ENCODE peak calls at places on chromosomes 6 and 20, in seven cellular contexts. I, S, L, G, V, N and W are unnamed samples.

GRCh38 chr6:109447087-109447486 is 6.6 kb downstream of the SMPD2 start:
- DNase-seq in N (no peak), L (no peak), I (no peak), G (no peak), S (no peak), V (no peak), W (no peak)

GRCh38 chr6:38269773-38270172 is 370.0 kb downstream of the BTBD9 start:
- DNase-seq in I (no peak), L (peak; percentile 10), G (no peak), V (no peak), S (peak; percentile 14), N (no peak), W (no peak)

GRCh38 chr6:7640607-7641577 is 50.9 kb downstream of the SNRNP48 start:
- DNase-seq in G (no peak), N (no peak), L (peak; percentile 90), S (no peak), V (no peak), I (no peak), W (peak; percentile 75)

GRCh38 chr6:138986578-138986977 is 1.5 kb downstream of the REPS1 start:
- DNase-seq in I (no peak), G (no peak), N (peak; percentile 27), V (peak; percentile 17), L (peak; percentile 37), S (no peak), W (peak; percentile 36)

GRCh38 chr6:127403636-127404035 is 55.6 kb downstream of the KIAA0408 start:
- DNase-seq in L (no peak), S (no peak), G (no peak), V (no peak), N (no peak), I (no peak), W (no peak)

GRCh38 chr6:26217714-26218075 is 130.5 kb downstream of the HFE start:
- DNase-seq in G (no peak), I (no peak), L (no peak), N (peak; percentile 70), S (no peak), V (no peak), W (peak; percentile 41)

GRCh38 chr6:18016698-18017097 is 29.3 kb upstream of the KIF13A start:
- DNase-seq in G (no peak), V (no peak), S (no peak), N (no peak), L (no peak), I (no peak), W (no peak)

GRCh38 chr20:50824137-50824536 is 29.3 kb downstream of the BCAS4 start:
- DNase-seq in G (no peak), I (no peak), V (no peak), N (no peak), L (peak; percentile 93), S (no peak), W (no peak)

GRCh38 chr20:37453288-37453687 is 67.8 kb upstream of the NNAT start:
- DNase-seq in G (no peak), I (no peak), L (no peak), N (no peak), V (no peak), S (peak; percentile 4), W (no peak)

GRCh38 chr6:27604986-27605385 is 132.1 kb upstream of the ZNF184 start:
- DNase-seq in N (peak; percentile 36), V (peak; percentile 42), S (no peak), I (no peak), L (peak; percentile 53), G (peak; percentile 25), W (no peak)

GRCh38 chr20:17014217-17014616 is 212.6 kb upstream of the PCSK2 start:
- DNase-seq in G (no peak), S (no peak), N (peak; percentile 84), L (no peak), V (no peak), I (no peak), W (no peak)

GRCh38 chr6:101268541-101268940 is 125.0 kb upstream of the GRIK2 start:
- DNase-seq in L (peak; percentile 23), V (no peak), S (no peak), I (no peak), G (no peak), N (no peak), W (no peak)

GRCh38 chr20:2706688-2707352 is 14.2 kb downstream of the EBF4 start:
- DNase-seq in V (no peak), N (no peak), S (no peak), G (no peak), I (no peak), L (no peak), W (no peak)